ENCODE peak calls at places on chromosomes 5 and 9, in ten cellular contexts. X, G, B, I, R, S, N, T, U and M are unnamed samples.

GRCh38 chr5:16889972-16890519 is 46.0 kb downstream of the MYO10 start:
- DNase-seq in X (no peak), G (peak; percentile 67), B (no peak), I (no peak), R (no peak), S (peak; percentile 47), N (no peak), T (no peak), U (no peak), M (no peak)

GRCh38 chr9:91117474-91117891 is 244.2 kb downstream of the AUH start:
- DNase-seq in X (no peak), G (no peak), B (no peak), I (no peak), R (no peak), S (no peak), N (no peak), T (no peak), U (no peak), M (no peak)

GRCh38 chr5:6827815-6828214 is 114.6 kb downstream of the TENT4A start:
- DNase-seq in X (no peak), G (no peak), B (peak; percentile 60), I (no peak), R (no peak), S (no peak), N (no peak), T (no peak), U (peak; percentile 53), M (peak; percentile 73)

GRCh38 chr9:84404095-84404686 is 63.6 kb upstream of the SLC28A3 start:
- DNase-seq in X (no peak), G (peak; percentile 5), B (peak; percentile 65), I (no peak), R (no peak), S (no peak), N (no peak), T (peak; percentile 0), U (peak; percentile 75), M (peak; percentile 27)

GRCh38 chr9:32291370-32291769 is 93.1 kb upstream of the ACO1 start:
- DNase-seq in X (no peak), G (peak; percentile 13), B (no peak), I (no peak), R (no peak), S (no peak), N (no peak), T (no peak), U (no peak), M (no peak)

GRCh38 chr9:85900504-85901201 is 40.3 kb upstream of the NAA35 start:
- DNase-seq in X (no peak), G (peak; percentile 37), B (peak; percentile 41), I (peak; percentile 56), R (peak; percentile 21), S (peak; percentile 1), N (no peak), T (no peak), U (peak; percentile 37), M (peak; percentile 56)

GRCh38 chr9:131618071-131618479 is 72.8 kb downstream of the PRRT1B start:
- DNase-seq in X (no peak), G (no peak), B (no peak), I (peak; percentile 11), R (no peak), S (no peak), N (peak; percentile 56), T (no peak), U (no peak), M (no peak)

GRCh38 chr5:163244451-163244987 is 192.9 kb upstream of the CCNG1 start:
- DNase-seq in X (no peak), G (no peak), B (no peak), I (no peak), R (no peak), S (no peak), N (no peak), T (no peak), U (no peak), M (no peak)

GRCh38 chr5:116629168-116629567 is 54.5 kb upstream of the SEMA6A start:
- DNase-seq in X (no peak), G (no peak), B (no peak), I (no peak), R (no peak), S (no peak), N (no peak), T (no peak), U (no peak), M (no peak)

GRCh38 chr5:139391570-139392323 is 2.0 kb upstream of the MZB1 start:
- DNase-seq in X (no peak), G (peak; percentile 92), B (peak; percentile 60), I (peak; percentile 35), R (peak; percentile 58), S (no peak), N (no peak), T (no peak), U (no peak), M (peak; percentile 86)

GRCh38 chr5:157214399-157214798 is 33.8 kb downstream of the ITK start:
- DNase-seq in X (no peak), G (no peak), B (no peak), I (no peak), R (no peak), S (no peak), N (no peak), T (no peak), U (no peak), M (no peak)

GRCh38 chr5:142015781-142016533 is 3.1 kb upstream of the GNPDA1 start:
- DNase-seq in X (no peak), G (peak; percentile 72), B (no peak), I (peak; percentile 23), R (peak; percentile 38), S (no peak), N (peak; percentile 46), T (no peak), U (no peak), M (peak; percentile 28)

GRCh38 chr9:73437758-73438157 is 286.1 kb downstream of the ANXA1 start:
- DNase-seq in X (no peak), G (no peak), B (no peak), I (no peak), R (no peak), S (no peak), N (no peak), T (no peak), U (no peak), M (peak; percentile 3)

GRCh38 chr5:64074533-64074932 is 91.1 kb upstream of the RNF180 start:
- DNase-seq in X (no peak), G (peak; percentile 76), B (peak; percentile 40), I (peak; percentile 26), R (peak; percentile 21), S (no peak), N (no peak), T (no peak), U (peak; percentile 43), M (peak; percentile 38)

GRCh38 chr9:76181020-76181641 is 213.1 kb downstream of the RFK start:
- DNase-seq in X (no peak), G (peak; percentile 1), B (no peak), I (peak; percentile 34), R (no peak), S (no peak), N (peak; percentile 34), T (no peak), U (no peak), M (peak; percentile 7)

GRCh38 chr5:59036274-59036961 is 453.5 kb downstream of the RAB3C start:
- DNase-seq in X (no peak), G (peak; percentile 86), B (no peak), I (peak; percentile 17), R (peak; percentile 83), S (peak; percentile 94), N (peak; percentile 77), T (no peak), U (no peak), M (no peak)
- TF ChIP-seq CTCF in X (no peak), G (no peak), B (no peak), I (no peak), R (no peak), S (no peak), N (no peak), T (no peak), U (no peak), M (no peak)

DNA sequence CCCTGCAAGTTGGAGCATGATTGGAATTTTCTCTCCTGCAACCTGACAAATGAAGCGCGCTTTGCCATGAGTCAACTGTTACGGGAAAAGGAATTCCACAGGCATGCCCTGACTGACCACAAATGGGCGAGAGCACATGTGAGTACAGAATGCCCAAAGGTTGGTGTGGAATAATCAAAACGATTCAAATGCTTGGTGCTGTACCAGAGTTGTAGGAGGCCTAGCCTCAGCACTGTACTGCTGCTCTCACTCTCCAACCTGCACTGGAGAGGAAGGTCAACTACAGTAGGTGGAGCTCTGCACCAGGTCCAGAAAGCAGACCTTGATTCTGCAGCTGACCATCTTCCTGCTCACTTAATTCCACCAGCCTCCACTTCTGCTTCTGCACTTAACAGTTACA is 406.9 kb upstream of the ACTBL2 start:
- DNase-seq in X (no peak), G (peak; percentile 75), B (no peak), I (peak; percentile 40), R (peak; percentile 79), S (peak; percentile 46), N (no peak), T (no peak), U (no peak), M (peak; percentile 1)
- TF ChIP-seq CTCF in X (no peak), G (peak; percentile 35), B (no peak), I (no peak), R (peak; percentile 54), S (peak; percentile 43), N (no peak), T (no peak), U (no peak), M (no peak)

GRCh38 chr5:9765421-9765820 is 135.3 kb upstream of the TAS2R1 start:
- DNase-seq in X (no peak), G (no peak), B (no peak), I (no peak), R (peak; percentile 70), S (peak; percentile 78), N (no peak), T (no peak), U (no peak), M (no peak)

GRCh38 chr5:9771079-9771478 is 140.9 kb upstream of the TAS2R1 start:
- DNase-seq in X (no peak), G (no peak), B (no peak), I (no peak), R (no peak), S (no peak), N (no peak), T (no peak), U (no peak), M (no peak)

GRCh38 chr5:9761706-9762105 is 131.6 kb upstream of the TAS2R1 start:
- DNase-seq in X (no peak), G (no peak), B (no peak), I (no peak), R (no peak), S (no peak), N (no peak), T (no peak), U (no peak), M (no peak)

GRCh38 chr5:9766581-9766980 is 136.4 kb upstream of the TAS2R1 start:
- DNase-seq in X (no peak), G (peak; percentile 81), B (no peak), I (no peak), R (peak; percentile 76), S (no peak), N (no peak), T (no peak), U (no peak), M (peak; percentile 8)
- TF ChIP-seq CTCF in X (no peak), G (peak; percentile 29), B (no peak), I (no peak), R (peak; percentile 66), S (no peak), N (no peak), T (no peak), U (no peak), M (no peak)

DNA sequence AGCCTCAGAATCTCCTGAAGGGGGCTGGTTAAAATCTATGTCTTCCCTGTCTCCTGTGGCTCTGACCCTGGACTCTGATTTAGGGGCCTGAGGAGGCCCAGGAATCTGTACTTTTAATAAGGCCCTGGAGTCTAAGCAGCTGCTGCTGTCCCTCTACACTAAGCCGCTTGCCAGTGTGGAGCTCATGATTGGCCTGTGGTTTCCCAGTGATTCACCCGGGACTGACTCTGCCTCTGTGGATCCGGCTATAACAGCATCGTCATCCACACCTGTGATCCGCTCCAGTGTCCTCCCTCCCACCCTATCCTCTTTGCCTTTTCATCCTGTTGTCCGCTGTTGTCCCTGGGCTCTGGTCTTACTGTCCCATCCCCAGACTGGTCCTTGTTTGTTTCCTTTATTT is 3.7 kb downstream of the SLC31A2 start:
- DNase-seq in X (no peak), G (peak; percentile 67), B (no peak), I (no peak), R (peak; percentile 56), S (no peak), N (peak; percentile 60), T (no peak), U (no peak), M (no peak)
- TF ChIP-seq CTCF in X (no peak), G (no peak), B (no peak), I (no peak), R (no peak), S (no peak), N (no peak), T (no peak), U (no peak), M (no peak)